ENCODE peak calls at places on chromosomes 4 and X, in nine cellular contexts. D, Y, P, T, C, F, M, K and Z are unnamed samples.

GRCh38 chrX:44570524-44570923 is 27.9 kb upstream of the FUNDC1 start:
- DNase-seq in D (no peak), Y (no peak), P (no peak), T (no peak), C (no peak), F (peak), M (no peak), K (no peak), Z (no peak)

GRCh38 chr4:165627128-165627527 is 245.9 kb upstream of the TLL1 start:
- DNase-seq in D (no peak), Y (no peak), P (no peak), T (no peak), C (no peak), F (peak), M (no peak), K (no peak), Z (no peak)

GRCh38 chr4:124067031-124067430 is 645.5 kb downstream of the ANKRD50 start:
- DNase-seq in D (no peak), Y (no peak), P (no peak), T (no peak), C (no peak), F (no peak), M (no peak), K (no peak), Z (no peak)

GRCh38 chr4:74934016-74934821 is 1.3 kb downstream of the PARM1 start:
- DNase-seq in D (no peak), Y (peak), P (peak), T (no peak), C (no peak), F (no peak), M (no peak), K (peak), Z (no peak)

GRCh38 chr4:165905405-165906027 is 32.5 kb downstream of the TLL1 start:
- DNase-seq in D (no peak), Y (no peak), P (no peak), T (no peak), C (no peak), F (peak), M (no peak), K (no peak), Z (no peak)

GRCh38 chrX:105822138-105823091 is at the start of gene NRK:
- DNase-seq in D (no peak), Y (no peak), P (no peak), T (no peak), C (no peak), F (peak), M (no peak), K (no peak), Z (no peak)

GRCh38 chrX:111568356-111568755 is 56.9 kb downstream of the SERTM2 start:
- DNase-seq in D (no peak), Y (peak), P (no peak), T (no peak), C (no peak), F (no peak), M (no peak), K (no peak), Z (no peak)

GRCh38 chrX:131704136-131704695 is 160.3 kb downstream of the OR13H1 start:
- DNase-seq in D (no peak), Y (no peak), P (peak), T (no peak), C (no peak), F (peak), M (no peak), K (peak), Z (peak)

GRCh38 chr4:6416518-6417286 is 55.7 kb downstream of the PPP2R2C start:
- DNase-seq in D (no peak), Y (peak), P (no peak), T (no peak), C (no peak), F (peak), M (peak), K (no peak), Z (no peak)

GRCh38 chrX:48903290-48903689 is 5.6 kb downstream of the PQBP1 start:
- DNase-seq in D (no peak), Y (no peak), P (no peak), T (no peak), C (no peak), F (no peak), M (no peak), K (no peak), Z (no peak)

GRCh38 chr4:109730294-109731051 is 603 bp upstream of the PLA2G12A start:
- DNase-seq in D (no peak), Y (peak), P (no peak), T (no peak), C (no peak), F (peak), M (no peak), K (no peak), Z (peak)

GRCh38 chrX:130139474-130140201 is 26.0 kb downstream of the AIFM1 start:
- DNase-seq in D (no peak), Y (no peak), P (no peak), T (no peak), C (no peak), F (no peak), M (no peak), K (peak), Z (no peak)